ENCODE peak calls at places on chromosomes 4 and X, in seven cellular contexts. B is uterus, V is tibial nerve, J is mammary epithelial cell, Z is mesendoderm, N is esophagus squamous epithelium, W is GM23338. P is an unnamed sample. For H3K27me3 and H3K4me1, the result is how much of the 10 kb centered on the place peaks cover.

GRCh38 chrX:43809463-43809862 is 72.8 kb downstream of the MAOB start:
- DNase-seq in B (peak), V (peak), J (no peak), Z (no peak), N (no peak), W (no peak), P (no peak)

GRCh38 chr4:169342906-169343560 is 72.3 kb upstream of the SH3RF1 start:
- DNase-seq in B (no peak), V (no peak), J (peak), Z (no peak), N (no peak), W (no peak), P (no peak)

GRCh38 chrX:118593407-118593806 is 97.8 kb downstream of the DOCK11 start:
- DNase-seq in B (no peak), V (no peak), J (no peak), Z (no peak), N (no peak), W (no peak), P (no peak)

GRCh38 chr4:60432911-60433310 is 767.2 kb upstream of the ADGRL3 start:
- DNase-seq in B (no peak), V (no peak), J (no peak), Z (no peak), N (no peak), W (peak), P (no peak)

GRCh38 chr4:78454016-78454415 is 97.6 kb upstream of the ANXA3 start:
- DNase-seq in B (no peak), V (no peak), J (no peak), Z (no peak), N (no peak), W (no peak), P (peak)

GRCh38 chr4:52957220-52957686 is 95.1 kb downstream of the RASL11B start:
- DNase-seq in B (peak), V (no peak), J (no peak), Z (no peak), N (no peak), W (no peak), P (no peak)

GRCh38 chrX:34656842-34657780 is at the start of gene TMEM47:
- DNase-seq in B (peak), V (peak), J (peak), Z (peak), N (no peak), W (peak), P (no peak)

GRCh38 chr4:73675623-73676022 is 55.4 kb upstream of the RASSF6 start:
- DNase-seq in B (no peak), V (no peak), J (peak), Z (no peak), N (no peak), W (no peak), P (no peak)

GRCh38 chr4:72352746-72353145 is 216.3 kb downstream of the ADAMTS3 start:
- DNase-seq in B (no peak), V (no peak), J (peak), Z (no peak), N (no peak), W (no peak), P (peak)

GRCh38 chr4:84436812-84437211 is 62.3 kb downstream of the NKX6-1 start:
- DNase-seq in B (no peak), V (no peak), J (no peak), Z (no peak), N (no peak), W (no peak), P (no peak)

GRCh38 chr4:123378794-123379193 is 17.8 kb upstream of the SPRY1 start:
- DNase-seq in B (no peak), V (no peak), J (no peak), Z (peak), N (no peak), W (peak), P (no peak)

GRCh38 chr4:166143227-166143626 is 270.2 kb downstream of the TLL1 start:
- DNase-seq in B (no peak), V (no peak), J (peak), Z (no peak), N (no peak), W (no peak), P (no peak)

GRCh38 chrX:70289793-70290770 is at the start of the genes KIF4A and PDZD11:
- DNase-seq in B (peak), V (peak), J (peak), Z (peak), N (peak), W (peak), P (peak)

GRCh38 chrX:70293621-70294020 is 3.7 kb downstream of the KIF4A start:
- DNase-seq in B (no peak), V (no peak), J (peak), Z (no peak), N (no peak), W (no peak), P (peak)

GRCh38 chrX:70292788-70293187 is 2.9 kb downstream of the KIF4A start:
- DNase-seq in B (no peak), V (no peak), J (no peak), Z (no peak), N (no peak), W (no peak), P (no peak)

GRCh38 chrX:70289168-70289792 is 447 bp downstream of the PDZD11 start:
- DNase-seq in B (no peak), V (no peak), J (no peak), Z (no peak), N (no peak), W (no peak), P (peak)
- H3K27me3 ChIP-seq in B (under half), V (under half), J (under half), Z (under half), N (under half), W (under half), P (under half)

GRCh38 chrX:20433376-20433775 is 166.7 kb upstream of the RPS6KA3 start:
- DNase-seq in B (no peak), V (no peak), J (no peak), Z (no peak), N (no peak), W (no peak), P (peak)

GRCh38 chrX:20435913-20436312 is 169.2 kb upstream of the RPS6KA3 start:
- DNase-seq in B (no peak), V (no peak), J (no peak), Z (no peak), N (no peak), W (no peak), P (no peak)

GRCh38 chrX:20441123-20441522 is 174.4 kb upstream of the RPS6KA3 start:
- DNase-seq in B (no peak), V (no peak), J (no peak), Z (no peak), N (no peak), W (no peak), P (no peak)

GRCh38 chrX:20438871-20439526 is 172.3 kb upstream of the RPS6KA3 start:
- DNase-seq in B (no peak), V (no peak), J (no peak), Z (no peak), N (no peak), W (no peak), P (no peak)

DNA sequence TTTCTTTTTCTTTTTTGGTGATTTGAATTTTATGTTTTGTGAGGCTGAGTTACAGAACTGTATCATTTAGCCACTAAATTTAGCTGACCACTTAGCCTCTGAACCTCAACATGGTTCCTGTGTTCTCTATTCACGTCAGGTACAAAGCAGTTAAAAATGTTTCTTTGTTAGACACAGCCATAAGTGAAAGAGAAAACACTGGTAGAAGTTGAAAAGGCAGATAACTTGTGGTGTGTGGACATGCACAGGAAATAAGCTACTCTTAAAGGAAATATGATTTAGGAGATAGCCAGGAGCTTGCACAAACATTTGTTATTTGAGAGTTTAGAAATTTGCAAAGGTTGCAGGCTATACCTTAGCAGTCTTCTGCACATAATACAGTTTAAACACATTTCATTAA is 171.0 kb upstream of the RPS6KA3 start:
- DNase-seq in B (no peak), V (no peak), J (no peak), Z (no peak), N (no peak), W (no peak), P (no peak)
- H3K4me1 ChIP-seq in B (under half), V (under half), J (under half), Z (under half), N (under half), W (under half), P (under half)

GRCh38 chrX:112636951-112637541 is 42.7 kb downstream of the LHFPL1 start:
- DNase-seq in B (no peak), V (no peak), J (no peak), Z (no peak), N (no peak), W (no peak), P (no peak)

GRCh38 chrX:112641449-112641848 is 38.3 kb downstream of the LHFPL1 start:
- DNase-seq in B (no peak), V (no peak), J (no peak), Z (peak), N (no peak), W (no peak), P (no peak)

GRCh38 chrX:112636288-112636687 is 43.5 kb downstream of the LHFPL1 start:
- DNase-seq in B (no peak), V (no peak), J (no peak), Z (no peak), N (no peak), W (no peak), P (no peak)

GRCh38 chrX:112642349-112642748 is 37.4 kb downstream of the LHFPL1 start:
- DNase-seq in B (peak), V (peak), J (peak), Z (peak), N (no peak), W (peak), P (no peak)

GRCh38 chrX:112638691-112639090 is 41.0 kb downstream of the LHFPL1 start:
- DNase-seq in B (no peak), V (no peak), J (no peak), Z (no peak), N (no peak), W (no peak), P (no peak)
- H3K27me3 ChIP-seq in B (under half), V (under half), J (under half), Z (under half), N (under half), W (under half), P (under half)

GRCh38 chr4:99816611-99817309 is at the start of gene DAPP1:
- DNase-seq in B (no peak), V (peak), J (peak), Z (peak), N (peak), W (no peak), P (peak)

GRCh38 chr4:99818661-99819060 is 2.0 kb downstream of the DAPP1 start:
- DNase-seq in B (no peak), V (no peak), J (no peak), Z (no peak), N (no peak), W (no peak), P (no peak)

GRCh38 chr4:99817310-99817885 is 771 bp downstream of the DAPP1 start:
- DNase-seq in B (no peak), V (no peak), J (peak), Z (no peak), N (no peak), W (no peak), P (peak)

GRCh38 chr4:99811850-99812249 is 4.8 kb upstream of the DAPP1 start:
- DNase-seq in B (no peak), V (peak), J (peak), Z (peak), N (no peak), W (peak), P (no peak)

GRCh38 chr4:99815597-99816011 is 1.0 kb upstream of the DAPP1 start:
- DNase-seq in B (no peak), V (no peak), J (peak), Z (no peak), N (no peak), W (peak), P (peak)
- H3K4me1 ChIP-seq in B (under half), V (under half), J (under half), Z (under half), N (half or more), W (under half), P (under half)

GRCh38 chr4:140659935-140660710 is 91.4 kb upstream of the UCP1 start:
- DNase-seq in B (no peak), V (no peak), J (peak), Z (no peak), N (no peak), W (no peak), P (no peak)
- H3K27me3 ChIP-seq in B (under half), V (under half), J (under half), Z (under half), N (under half), W (under half), P (under half)

GRCh38 chrX:68708503-68709290 is 61.2 kb downstream of the STARD8 start:
- DNase-seq in B (no peak), V (no peak), J (no peak), Z (peak), N (no peak), W (peak), P (no peak)

GRCh38 chrX:68710870-68711576 is 63.6 kb downstream of the STARD8 start:
- DNase-seq in B (peak), V (peak), J (peak), Z (peak), N (no peak), W (peak), P (no peak)

GRCh38 chrX:68703849-68704248 is 56.4 kb downstream of the STARD8 start:
- DNase-seq in B (no peak), V (no peak), J (no peak), Z (no peak), N (no peak), W (no peak), P (no peak)

GRCh38 chrX:68703369-68703768 is 55.9 kb downstream of the STARD8 start:
- DNase-seq in B (no peak), V (no peak), J (no peak), Z (peak), N (no peak), W (peak), P (no peak)

GRCh38 chrX:68705986-68706385 is 58.5 kb downstream of the STARD8 start:
- DNase-seq in B (no peak), V (no peak), J (no peak), Z (no peak), N (no peak), W (no peak), P (no peak)
- H3K4me1 ChIP-seq in B (under half), V (under half), J (under half), Z (under half), N (under half), W (under half), P (under half)